ENCODE peak calls at places on chromosomes 11 and 22, in five cellular contexts. H, A, L, C and W are unnamed samples.

GRCh38 chr11:72741429-72741833 is 10.8 kb downstream of the ARAP1 start:
- DNase-seq in H (no peak), A (no peak), L (peak), C (no peak), W (no peak)

GRCh38 chr11:121366970-121367369 is 74.4 kb downstream of the SC5D start:
- DNase-seq in H (no peak), A (no peak), L (peak), C (no peak), W (peak)

GRCh38 chr11:118618115-118618990 is 10.9 kb downstream of the PHLDB1 start:
- DNase-seq in H (peak), A (peak), L (no peak), C (no peak), W (no peak)

GRCh38 chr11:117583063-117583801 is 213.8 kb downstream of the DSCAML1 start:
- DNase-seq in H (no peak), A (no peak), L (no peak), C (no peak), W (no peak)

GRCh38 chr11:45076761-45077160 is 69.7 kb upstream of the PRDM11 start:
- DNase-seq in H (no peak), A (no peak), L (no peak), C (no peak), W (no peak)

GRCh38 chr11:35418282-35418846 is 994 bp downstream of the SLC1A2 start:
- DNase-seq in H (no peak), A (no peak), L (no peak), C (no peak), W (no peak)

GRCh38 chr22:50456026-50456425 is 18.8 kb downstream of the SBF1 start:
- DNase-seq in H (no peak), A (no peak), L (no peak), C (no peak), W (no peak)

GRCh38 chr11:126523441-126523840 is 168.0 kb downstream of the ST3GAL4 start:
- DNase-seq in H (no peak), A (no peak), L (no peak), C (no peak), W (no peak)

GRCh38 chr22:41201146-41201545 is 4.0 kb upstream of the L3MBTL2 start:
- DNase-seq in H (no peak), A (no peak), L (no peak), C (no peak), W (no peak)

GRCh38 chr22:29702025-29702930 is 17.5 kb upstream of the CABP7 start:
- DNase-seq in H (no peak), A (no peak), L (peak), C (no peak), W (no peak)
- H3K4me3 ChIP-seq in H (no peak), A (no peak), L (peak), C (no peak), W (no peak)

DNA sequence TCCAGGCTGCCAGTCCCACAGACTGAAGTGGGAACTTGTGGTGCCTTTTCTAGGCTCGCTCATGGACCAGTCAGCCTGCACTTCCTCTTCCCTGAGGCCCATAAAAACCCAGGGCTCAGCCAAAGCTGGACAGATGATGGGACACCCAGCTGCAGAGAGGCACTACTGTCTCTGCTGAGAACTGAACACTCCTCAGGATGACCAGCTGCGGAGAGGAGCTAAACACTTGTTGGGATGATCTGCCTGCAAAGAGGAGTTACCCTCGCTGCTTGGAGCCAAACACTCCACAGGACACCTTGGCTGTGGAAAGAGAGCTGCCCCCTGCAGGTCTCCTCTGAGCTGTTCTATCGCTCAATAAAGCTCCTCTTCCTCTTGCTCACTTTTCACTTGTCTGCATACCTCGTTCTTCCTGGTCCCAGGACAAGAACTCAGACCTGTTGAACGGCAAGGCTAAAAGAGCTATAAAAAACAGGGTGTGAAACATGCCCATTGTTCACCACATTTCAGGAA is 465.5 kb downstream of the GUCY1A2 start:
- DNase-seq in H (no peak), A (no peak), L (no peak), C (no peak), W (peak)
- TF ChIP-seq CTCF in H (no peak), A (no peak), L (no peak), C (no peak), W (no peak)

GRCh38 chr11:75945925-75946324 is 130.9 kb downstream of the UVRAG start:
- DNase-seq in H (no peak), A (no peak), L (no peak), C (no peak), W (no peak)

GRCh38 chr11:75934851-75935250 is 119.8 kb downstream of the UVRAG start:
- DNase-seq in H (no peak), A (no peak), L (no peak), C (no peak), W (no peak)

GRCh38 chr11:75944515-75944914 is 129.5 kb downstream of the UVRAG start:
- DNase-seq in H (no peak), A (no peak), L (no peak), C (no peak), W (no peak)

GRCh38 chr11:75938543-75938942 is 123.5 kb downstream of the UVRAG start:
- DNase-seq in H (no peak), A (no peak), L (no peak), C (no peak), W (peak)

GRCh38 chr11:75939992-75940391 is 125.0 kb downstream of the UVRAG start:
- DNase-seq in H (no peak), A (no peak), L (no peak), C (no peak), W (no peak)
- H3K27ac ChIP-seq in H (no peak), A (no peak), L (no peak), C (no peak), W (no peak)

DNA sequence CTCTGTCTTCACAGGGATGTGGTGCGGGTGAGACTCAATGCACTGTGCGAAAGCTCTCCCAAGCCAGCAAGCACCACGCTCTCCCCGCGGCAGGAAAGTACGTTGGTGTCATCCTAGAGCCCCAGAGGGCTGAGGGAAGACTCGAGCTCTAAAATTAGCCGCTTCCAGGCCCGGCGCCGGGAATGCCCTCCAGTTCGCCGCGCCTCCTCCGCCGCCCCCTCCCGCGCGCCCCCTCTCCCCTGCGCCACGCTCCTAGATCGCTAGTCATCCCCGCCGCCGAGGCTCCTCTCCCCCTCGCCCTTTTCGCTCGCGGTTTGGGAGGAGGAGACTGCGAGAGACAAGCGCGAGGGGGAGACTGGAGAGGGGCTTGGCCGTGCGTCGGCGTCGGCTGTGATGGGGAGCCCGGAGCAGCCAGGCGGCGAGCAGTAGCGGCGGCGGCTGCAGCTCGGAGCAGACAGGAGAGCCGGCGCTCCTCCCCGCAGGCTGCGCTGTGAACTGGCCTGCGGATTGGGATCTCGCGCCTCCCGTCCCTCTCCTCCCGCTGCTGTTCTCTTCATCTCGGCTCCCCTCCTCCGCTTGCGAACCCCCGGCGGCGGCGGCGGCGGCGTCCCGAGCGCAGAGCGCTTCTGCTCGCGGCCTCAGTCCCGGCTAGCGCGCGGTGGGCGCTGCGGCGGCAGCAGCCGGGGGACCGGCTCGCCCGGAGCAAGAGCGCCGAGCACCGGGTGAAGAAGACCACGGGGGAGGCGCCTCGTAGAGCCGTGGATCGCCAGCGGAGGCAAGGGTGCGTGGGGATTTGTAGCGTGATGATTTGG is at the start of gene FAT3:
- DNase-seq in H (peak), A (no peak), L (no peak), C (no peak), W (peak)
- H3K4me3 ChIP-seq in H (peak), A (peak), L (no peak), C (no peak), W (peak)

DNA sequence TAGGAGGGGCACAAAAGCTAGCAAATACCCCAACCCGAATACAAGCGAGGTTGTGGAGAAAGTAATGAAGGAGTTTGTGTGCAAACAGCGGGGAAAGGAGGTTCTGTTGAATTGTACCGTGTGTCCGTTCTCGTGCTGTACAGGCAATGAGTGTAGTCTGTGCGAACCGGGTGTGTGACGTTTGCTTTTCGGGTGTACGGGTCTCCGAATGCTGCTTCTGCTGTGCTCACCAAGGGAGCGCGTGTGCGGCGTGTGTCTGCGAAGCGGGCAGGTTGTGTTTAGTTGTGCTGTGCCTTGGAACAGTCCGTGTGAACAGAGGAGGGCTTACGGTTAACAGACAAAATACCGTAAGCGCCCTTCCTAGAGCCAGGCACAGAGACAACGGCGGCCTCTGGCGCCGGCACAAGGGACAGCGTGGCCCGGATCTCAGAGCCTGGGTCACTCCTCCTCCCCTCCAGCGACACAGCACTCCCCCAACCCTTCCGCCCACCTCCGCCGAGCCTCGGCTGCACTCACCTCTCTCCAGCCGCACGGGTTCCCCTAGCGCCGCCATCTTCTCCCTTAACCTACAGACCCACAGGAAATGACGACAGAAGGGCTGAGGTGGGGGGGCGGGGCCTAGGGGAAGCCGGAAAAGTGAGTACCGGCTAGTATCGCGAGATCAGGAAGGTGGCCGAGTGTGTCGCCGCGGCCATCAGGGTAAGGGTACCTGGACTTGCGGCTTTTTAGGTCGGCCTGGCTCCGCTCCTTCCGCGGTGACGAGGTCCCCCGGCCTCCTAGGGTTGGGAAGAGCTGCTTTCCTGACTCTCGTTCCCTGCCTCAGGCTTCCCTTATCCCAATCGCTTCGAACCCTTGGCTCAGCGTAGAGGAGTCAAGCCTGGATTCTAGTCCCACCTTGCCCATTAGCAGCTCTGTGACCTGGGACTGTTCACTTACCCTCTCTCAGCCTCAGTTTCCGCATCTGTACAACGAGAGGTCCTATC is at the start of gene LIN7C:
- DNase-seq in H (peak), A (peak), L (peak), C (peak), W (peak)
- TF ChIP-seq CTCF in H (no peak), A (peak), L (peak), C (no peak), W (peak)

GRCh38 chr22:45472426-45472825 is 30.3 kb upstream of the FBLN1 start:
- DNase-seq in H (peak), A (no peak), L (no peak), C (no peak), W (no peak)

GRCh38 chr22:45473626-45474237 is 29.0 kb upstream of the FBLN1 start:
- DNase-seq in H (peak), A (no peak), L (no peak), C (no peak), W (no peak)

GRCh38 chr22:45469573-45470383 is 32.9 kb upstream of the FBLN1 start:
- DNase-seq in H (peak), A (no peak), L (no peak), C (no peak), W (no peak)

GRCh38 chr22:45470871-45471270 is 31.8 kb upstream of the FBLN1 start:
- DNase-seq in H (peak), A (no peak), L (no peak), C (no peak), W (no peak)

GRCh38 chr22:45468872-45469572 is 33.7 kb upstream of the FBLN1 start:
- DNase-seq in H (peak), A (no peak), L (no peak), C (no peak), W (no peak)
- H3K27ac ChIP-seq in H (no peak), A (no peak), L (no peak), C (no peak), W (no peak)

GRCh38 chr11:94771390-94771789 is 3.2 kb downstream of the AMOTL1 start:
- DNase-seq in H (no peak), A (no peak), L (no peak), C (no peak), W (no peak)

GRCh38 chr11:94769897-94770296 is 1.7 kb downstream of the AMOTL1 start:
- DNase-seq in H (no peak), A (no peak), L (no peak), C (peak), W (no peak)

GRCh38 chr11:94768602-94769511 is 701 bp downstream of the AMOTL1 start:
- DNase-seq in H (peak), A (no peak), L (no peak), C (peak), W (peak)

GRCh38 chr11:94771951-94772350 is 3.8 kb downstream of the AMOTL1 start:
- DNase-seq in H (no peak), A (no peak), L (no peak), C (no peak), W (no peak)

DNA sequence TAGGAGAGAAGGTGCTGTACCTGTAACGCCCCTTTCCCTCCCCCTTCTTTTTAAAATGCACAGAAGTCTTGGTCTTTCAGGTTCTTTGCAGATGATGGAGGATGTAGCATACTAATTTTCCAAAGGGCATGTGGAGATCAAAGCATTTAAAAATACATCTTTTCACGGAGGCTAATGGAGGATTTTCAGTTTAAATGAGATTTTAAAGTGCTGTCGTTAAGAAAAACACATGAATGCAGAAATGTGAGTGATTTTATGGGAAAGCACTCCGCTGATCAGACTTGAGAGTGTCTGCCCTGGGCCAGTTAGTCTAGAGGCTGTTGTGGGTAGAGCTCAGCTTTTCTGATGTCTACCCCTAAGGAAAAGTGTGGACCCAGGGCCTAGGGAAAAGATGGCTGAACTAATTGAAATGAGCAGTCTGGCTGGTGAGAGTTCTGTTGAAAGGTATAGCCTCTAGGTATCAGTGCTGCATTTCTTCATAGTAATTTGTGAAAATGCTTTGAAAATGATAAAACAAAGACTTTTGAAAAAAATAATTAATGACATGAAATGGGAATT is 2.5 kb downstream of the AMOTL1 start:
- DNase-seq in H (no peak), A (no peak), L (no peak), C (no peak), W (no peak)
- H3K4me3 ChIP-seq in H (no peak), A (peak), L (no peak), C (no peak), W (peak)

GRCh38 chr22:37492428-37493344 is 6.5 kb upstream of the MFNG start:
- DNase-seq in H (no peak), A (no peak), L (peak), C (no peak), W (peak)
- TF ChIP-seq CTCF in H (no peak), A (peak), L (peak), C (no peak), W (peak)